ENCODE peak calls at places on chromosomes 5 and 9, in four cellular contexts. M is esophagus muscularis mucosa, J is stomach, W is sigmoid colon. R is an unnamed sample.
A peak's percentile ranks its signal among the peaks of the same experiment; 100 is the strongest.

GRCh38 chr5:2895876-2896275 is 144.4 kb upstream of the IRX2 start:
- DNase-seq in M (peak; percentile 50), J (no peak), W (no peak), R (no peak)

GRCh38 chr5:128534729-128535128 is 3.3 kb downstream of the FBN2 start:
- DNase-seq in M (no peak), J (no peak), W (no peak), R (no peak)

GRCh38 chr9:37521111-37521510 is 35.4 kb downstream of the POLR1E start:
- DNase-seq in M (no peak), J (no peak), W (no peak), R (no peak)

GRCh38 chr5:177399903-177400868 is at the start of gene PFN3:
- DNase-seq in M (no peak), J (peak; percentile 43), W (no peak), R (no peak)

GRCh38 chr9:13728917-13729811 is 449.7 kb upstream of the MPDZ start:
- DNase-seq in M (no peak), J (no peak), W (no peak), R (no peak)

GRCh38 chr5:75108931-75109596 is 56.7 kb upstream of the GCNT4 start:
- DNase-seq in M (no peak), J (no peak), W (no peak), R (no peak)

GRCh38 chr9:111349766-111350165 is 19.7 kb upstream of the OR2K2 start:
- DNase-seq in M (no peak), J (no peak), W (no peak), R (no peak)

GRCh38 chr5:41410737-41411136 is 99.7 kb downstream of the PLCXD3 start:
- DNase-seq in M (no peak), J (no peak), W (no peak), R (no peak)

GRCh38 chr9:126955806-126956205 is 41.2 kb downstream of the RALGPS1 start:
- DNase-seq in M (no peak), J (no peak), W (no peak), R (no peak)

GRCh38 chr5:72816297-72817075 is at the start of gene TNPO1:
- DNase-seq in M (peak; percentile 97), J (peak; percentile 94), W (peak; percentile 96), R (peak; percentile 88)

GRCh38 chr5:72817076-72817476 is 615 bp downstream of the TNPO1 start:
- DNase-seq in M (peak; percentile 94), J (peak; percentile 56), W (peak; percentile 81), R (peak; percentile 26)

GRCh38 chr5:72821776-72822175 is 5.3 kb downstream of the TNPO1 start:
- DNase-seq in M (no peak), J (no peak), W (no peak), R (no peak)

GRCh38 chr5:72817639-72818266 is 1.3 kb downstream of the TNPO1 start:
- DNase-seq in M (no peak), J (no peak), W (no peak), R (no peak)

GRCh38 chr5:72818866-72819534 is 2.5 kb downstream of the TNPO1 start:
- DNase-seq in M (no peak), J (peak; percentile 69), W (peak; percentile 78), R (peak; percentile 55)
- H3K4me3 ChIP-seq in M (no peak overlapping the region), J (no peak overlapping the region), W (peak overlapping the region; percentile 69), R (no peak overlapping the region)

GRCh38 chr5:14272548-14273205 is 129.5 kb downstream of the TRIO start:
- DNase-seq in M (no peak), J (no peak), W (no peak), R (no peak)
- TF ChIP-seq EP300 in M (no peak), J (no peak), W (no peak), R (no peak)

DNA sequence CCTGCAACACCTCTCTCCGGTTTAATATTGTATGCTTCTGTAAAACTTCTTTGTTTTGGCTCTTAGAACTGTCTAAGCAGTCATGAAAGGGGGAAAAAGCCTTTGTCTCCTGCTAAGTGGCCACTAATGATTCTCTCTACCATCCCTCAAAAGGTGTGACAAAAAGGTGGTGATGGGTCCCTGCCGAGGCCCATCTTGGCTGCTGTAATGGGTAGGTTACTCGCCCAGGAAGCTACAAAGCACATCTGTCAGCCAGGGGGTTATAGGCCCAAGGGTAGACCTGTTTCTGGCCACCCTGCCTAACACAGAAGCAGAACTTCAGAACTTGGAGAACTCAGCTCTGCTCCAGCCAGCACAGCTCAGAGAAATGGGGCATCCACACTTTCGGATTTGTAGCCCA is 1.6 kb downstream of the FAM219A start:
- DNase-seq in M (no peak), J (no peak), W (no peak), R (no peak)
- H3K4me1 ChIP-seq in M (peaks cover 64% of the 10 kb centered on the region), J (peaks cover 58% of the 10 kb centered on the region), W (no peaks in the 10 kb centered on the region), R (peaks cover 7% of the 10 kb centered on the region)

DNA sequence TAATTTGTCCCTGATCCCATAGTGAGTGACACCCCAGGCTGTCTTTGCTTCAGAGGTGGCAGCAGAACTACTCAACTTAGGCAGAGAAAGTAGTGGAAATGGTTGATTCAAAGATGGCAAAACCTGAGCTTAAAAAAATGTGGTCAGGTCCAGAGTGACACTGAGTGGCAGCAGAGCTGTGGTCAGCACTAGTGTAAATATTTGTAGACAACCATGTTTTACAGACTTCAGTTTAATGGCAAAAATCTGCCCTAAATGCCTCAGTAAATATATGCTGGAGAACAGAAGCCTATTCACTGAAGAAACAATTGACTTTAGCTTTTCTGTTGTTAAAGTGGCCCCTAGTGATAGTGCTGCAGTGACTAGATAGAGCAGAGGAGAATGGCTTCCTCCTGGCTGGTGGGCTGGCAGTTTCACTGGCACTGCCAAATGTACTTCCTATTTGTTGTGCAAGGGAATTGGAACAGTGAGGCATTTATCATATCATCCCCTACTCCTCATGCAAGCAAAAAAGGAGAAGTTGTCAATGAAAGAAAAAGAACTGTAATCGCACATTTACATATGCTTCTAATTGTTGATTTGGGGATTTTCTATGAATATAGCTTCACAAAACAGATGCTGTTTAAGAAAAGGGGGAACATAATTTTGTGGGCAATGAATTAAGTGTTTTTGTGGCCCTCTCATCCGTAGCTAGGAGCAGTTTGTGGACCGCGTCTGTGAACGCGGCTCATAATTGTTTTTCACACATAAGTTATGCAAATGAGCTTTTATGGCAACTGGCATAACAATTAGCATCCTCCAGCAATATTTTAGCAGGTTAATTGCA is 12.0 kb downstream of the PBX3 start:
- DNase-seq in M (no peak), J (no peak), W (peak; percentile 66), R (no peak)
- H3K4me3 ChIP-seq in M (peak overlapping the region; percentile 11), J (peak overlapping the region; percentile 7), W (peak overlapping the region; percentile 41), R (peak overlapping the region; percentile 37)

GRCh38 chr5:35518104-35518503 is 99.6 kb upstream of the SPEF2 start:
- DNase-seq in M (no peak), J (no peak), W (no peak), R (no peak)
- TF ChIP-seq EP300 in M (no peak), J (no peak), W (no peak), R (no peak)

GRCh38 chr5:135483254-135483653 is 31.1 kb upstream of the TIFAB start:
- DNase-seq in M (no peak), J (no peak), W (no peak), R (no peak)

GRCh38 chr5:135481908-135482307 is 29.8 kb upstream of the TIFAB start:
- DNase-seq in M (no peak), J (no peak), W (no peak), R (no peak)

GRCh38 chr5:135484563-135485157 is 32.5 kb upstream of the TIFAB start:
- DNase-seq in M (no peak), J (no peak), W (no peak), R (no peak)

GRCh38 chr5:135481387-135481786 is 29.2 kb upstream of the TIFAB start:
- DNase-seq in M (no peak), J (no peak), W (no peak), R (no peak)

GRCh38 chr5:135482383-135482933 is 30.3 kb upstream of the TIFAB start:
- DNase-seq in M (no peak), J (no peak), W (no peak), R (no peak)
- H3K4me1 ChIP-seq in M (no peaks in the 10 kb centered on the region), J (no peaks in the 10 kb centered on the region), W (no peaks in the 10 kb centered on the region), R (no peaks in the 10 kb centered on the region)